ENCODE peak calls at places on chromosome 9, in eight cellular contexts. O is lung; M is trophoblast cell; X is endothelial cell; N is activated CD4-positive, alpha-beta memory T cell treated with anti-CD3 and anti-CD28 coated beads for 36 hours; L is transverse colon; R is 8988T; T is HuH-7. P is an unnamed sample.

GRCh38 chr9:114989600-114990410 is 59.4 kb upstream of the TNFSF8 start:
- DNase-seq in L (no peak), M (no peak), O (no peak), R (no peak), N (peak), X (no peak), T (no peak), P (no peak)

GRCh38 chr9:87271696-87272477 is 225.8 kb upstream of the DAPK1 start:
- DNase-seq in M (no peak), L (no peak), R (no peak), N (no peak), T (no peak), O (no peak), X (no peak), P (no peak)

GRCh38 chr9:83956288-83957028 is 23.6 kb downstream of the HNRNPK start:
- DNase-seq in L (peak), X (peak), T (peak), R (peak), M (peak), O (peak), N (peak), P (peak)

GRCh38 chr9:101445353-101446029 is 9.9 kb upstream of the ALDOB start:
- DNase-seq in N (no peak), T (peak), L (no peak), O (no peak), R (no peak), M (no peak), X (no peak), P (no peak)

GRCh38 chr9:73219985-73220626 is 68.4 kb downstream of the ANXA1 start:
- DNase-seq in M (peak), L (no peak), O (no peak), T (no peak), N (peak), R (no peak), X (no peak), P (no peak)

GRCh38 chr9:91572811-91573210 is 149.2 kb upstream of the NFIL3 start:
- DNase-seq in M (no peak), L (no peak), O (no peak), T (no peak), R (no peak), X (no peak), N (no peak), P (no peak)

GRCh38 chr9:133604214-133604613 is 5.0 kb downstream of the FAM163B start:
- DNase-seq in O (no peak), X (no peak), R (no peak), L (no peak), T (no peak), N (peak), M (no peak), P (no peak)

GRCh38 chr9:135017916-135018915 is 69.3 kb upstream of the OLFM1 start:
- DNase-seq in T (no peak), R (no peak), O (no peak), N (peak), L (no peak), X (no peak), M (no peak), P (no peak)

GRCh38 chr9:129333613-129333960 is 155.5 kb upstream of the IER5L start:
- DNase-seq in N (no peak), M (peak), O (peak), L (no peak), T (no peak), R (no peak), X (no peak), P (no peak)

GRCh38 chr9:17116400-17116837 is 18.4 kb upstream of the CNTLN start:
- DNase-seq in T (peak), R (no peak), M (peak), L (no peak), X (no peak), O (no peak), N (no peak), P (no peak)

GRCh38 chr9:127140842-127141675 is 18.6 kb upstream of the ANGPTL2 start:
- DNase-seq in M (no peak), N (no peak), O (peak), R (no peak), T (no peak), L (no peak), X (no peak), P (peak)

GRCh38 chr9:124771867-124772621 is 933 bp upstream of the NR6A1 start:
- DNase-seq in N (peak), R (peak), M (peak), X (peak), T (peak), O (peak), L (peak), P (peak)

GRCh38 chr9:80251778-80252177 is 680.0 kb downstream of the TLE4 start:
- DNase-seq in L (no peak), R (no peak), O (no peak), T (no peak), M (no peak), X (no peak), N (no peak), P (no peak)

GRCh38 chr9:111036068-111036789 is 2.0 kb downstream of the LPAR1 start:
- DNase-seq in X (peak), N (no peak), R (no peak), O (peak), M (peak), L (peak), T (peak), P (peak)

GRCh38 chr9:129349571-129349947 is 171.5 kb upstream of the IER5L start:
- DNase-seq in N (no peak), O (no peak), T (no peak), X (no peak), R (no peak), M (no peak), L (no peak), P (no peak)

GRCh38 chr9:105376893-105377292 is 70.9 kb upstream of the FSD1L start:
- DNase-seq in L (no peak), O (no peak), M (no peak), X (no peak), R (no peak), T (no peak), N (no peak), P (no peak)

GRCh38 chr9:23659346-23660006 is 166.6 kb downstream of the ELAVL2 start:
- DNase-seq in X (no peak), O (no peak), N (no peak), R (no peak), M (no peak), T (no peak), L (no peak), P (no peak)

GRCh38 chr9:12934515-12935301 is 159.9 kb downstream of the LURAP1L start:
- DNase-seq in M (no peak), N (no peak), X (no peak), O (no peak), R (no peak), T (no peak), L (no peak), P (no peak)

GRCh38 chr9:85163415-85163814 is 493.9 kb downstream of the NTRK2 start:
- DNase-seq in R (no peak), T (no peak), X (no peak), O (no peak), N (no peak), L (no peak), M (no peak), P (no peak)

GRCh38 chr9:15889555-15889954 is 336.7 kb downstream of the CCDC171 start:
- DNase-seq in M (peak), O (no peak), N (no peak), T (no peak), R (no peak), L (no peak), X (no peak), P (no peak)

GRCh38 chr9:118689280-118689679 is 680.0 kb downstream of the BRINP1 start:
- DNase-seq in R (no peak), X (no peak), O (no peak), L (no peak), T (no peak), M (no peak), N (no peak), P (no peak)

P was measured in Peyer's patch.